ENCODE peak calls at places on chromosomes 16 and 17, in seven cellular contexts. N, W, I, P, M, Q and L are unnamed samples.

GRCh38 chr17:79913896-79914812 is 74.9 kb upstream of the CBX4 start:
- DNase-seq in P (no peak), Q (no peak), N (no peak), W (no peak), M (no peak), I (no peak), L (no peak)

GRCh38 chr16:83549836-83550569 is 257.8 kb upstream of the HSBP1 start:
- DNase-seq in P (no peak), I (peak), Q (no peak), W (no peak), N (no peak), M (no peak), L (no peak)

GRCh38 chr16:84699147-84699711 is 571 bp upstream of the USP10 start:
- DNase-seq in M (no peak), Q (peak), I (no peak), N (no peak), W (no peak), P (no peak), L (no peak)

GRCh38 chr17:82959242-82959930 is 119.6 kb upstream of the ZNF750 start:
- DNase-seq in P (no peak), M (no peak), N (no peak), I (no peak), W (no peak), Q (no peak), L (no peak)

GRCh38 chr17:71163121-71163812 is 957.6 kb upstream of the SOX9 start:
- DNase-seq in M (no peak), N (no peak), P (peak), Q (no peak), W (peak), I (no peak), L (peak)

GRCh38 chr17:74493381-74493833 is 27.0 kb downstream of the CD300A start:
- DNase-seq in Q (peak), W (no peak), P (peak), M (no peak), I (peak), N (peak), L (peak)

GRCh38 chr16:89971495-89972243 is 23.1 kb downstream of the DEF8 start:
- DNase-seq in N (no peak), M (no peak), Q (peak), I (peak), P (no peak), W (no peak), L (peak)

GRCh38 chr17:51793686-51794085 is 364.8 kb downstream of the CA10 start:
- DNase-seq in I (no peak), N (no peak), M (no peak), P (peak), W (no peak), Q (no peak), L (peak)

GRCh38 chr17:62090868-62091267 is 25.8 kb upstream of the MED13 start:
- DNase-seq in P (no peak), N (no peak), W (no peak), Q (no peak), M (no peak), I (no peak), L (no peak)

GRCh38 chr16:49652441-49653175 is 203.3 kb downstream of the ZNF423 start:
- DNase-seq in I (peak), Q (no peak), P (no peak), N (no peak), M (no peak), W (no peak), L (no peak)

GRCh38 chr17:2634361-2634960 is 41.0 kb downstream of the PAFAH1B1 start:
- DNase-seq in Q (no peak), M (no peak), N (no peak), P (no peak), I (no peak), W (no peak), L (no peak)

GRCh38 chr17:64036198-64036922 is 15.9 kb upstream of the ICAM2 start:
- DNase-seq in N (no peak), W (no peak), P (no peak), Q (no peak), I (no peak), M (no peak), L (no peak)

GRCh38 chr17:15273141-15273793 is 8.1 kb upstream of the PMP22 start:
- DNase-seq in I (peak), W (no peak), P (no peak), Q (no peak), M (no peak), N (no peak), L (no peak)

GRCh38 chr16:87201777-87202176 is 115.4 kb downstream of the C16orf95 start:
- DNase-seq in P (no peak), W (no peak), Q (no peak), M (no peak), I (no peak), N (no peak), L (no peak)

GRCh38 chr17:27760069-27760885 is 40.1 kb downstream of the NOS2 start:
- DNase-seq in I (peak), P (no peak), Q (peak), M (peak), N (peak), W (no peak), L (peak)

GRCh38 chr17:82000803-82001649 is 21.7 kb downstream of the CENPX start:
- DNase-seq in W (no peak), P (no peak), Q (no peak), N (no peak), I (no peak), M (no peak), L (no peak)

GRCh38 chr17:50918933-50919296 is 52.8 kb upstream of the TOB1 start:
- DNase-seq in P (no peak), I (no peak), N (no peak), M (no peak), W (no peak), Q (no peak), L (no peak)

GRCh38 chr17:68085751-68086445 is 50.4 kb downstream of the KPNA2 start:
- DNase-seq in I (peak), M (no peak), W (no peak), Q (peak), N (no peak), P (no peak), L (no peak)

GRCh38 chr16:593406-593805 is 3.5 kb downstream of the RAB40C start:
- DNase-seq in N (no peak), W (peak), P (no peak), Q (no peak), M (no peak), I (no peak), L (peak)

GRCh38 chr17:83180264-83180995 is 101.0 kb downstream of the METRNL start:
- DNase-seq in I (no peak), Q (no peak), N (no peak), P (no peak), W (no peak), M (no peak), L (no peak)

GRCh38 chr16:24700549-24701392 is 28.7 kb upstream of the TNRC6A start:
- DNase-seq in P (no peak), W (no peak), M (no peak), I (peak), Q (no peak), N (no peak), L (no peak)